ENCODE peak calls at places on chromosome 16, in five cellular contexts. N, X, Y, U and Z are unnamed samples.

GRCh38 chr16:56933828-56934598 is 2.1 kb downstream of the HERPUD1 start:
- DNase-seq in N (no peak), X (no peak), Y (no peak), U (no peak), Z (no peak)

GRCh38 chr16:24800586-24800985 is 45.2 kb upstream of the SLC5A11 start:
- DNase-seq in N (no peak), X (no peak), Y (no peak), U (no peak), Z (no peak)

GRCh38 chr16:85542548-85542927 is 70.6 kb upstream of the GSE1 start:
- DNase-seq in N (no peak), X (no peak), Y (no peak), U (no peak), Z (no peak)

GRCh38 chr16:76661691-76662090 is 384.5 kb downstream of the CNTNAP4 start:
- DNase-seq in N (no peak), X (no peak), Y (no peak), U (no peak), Z (no peak)

GRCh38 chr16:8852534-8852933 is 16.3 kb downstream of the CARHSP1 start:
- DNase-seq in N (no peak), X (peak; percentile 47), Y (no peak), U (no peak), Z (no peak)

GRCh38 chr16:81174644-81175324 is 63.7 kb upstream of the BCO1 start:
- DNase-seq in N (no peak), X (no peak), Y (no peak), U (no peak), Z (no peak)

GRCh38 chr16:80300876-80301275 is 239.9 kb upstream of the DYNLRB2 start:
- DNase-seq in N (no peak), X (no peak), Y (no peak), U (no peak), Z (no peak)

GRCh38 chr16:48499822-48500440 is 110.0 kb downstream of the N4BP1 start:
- DNase-seq in N (no peak), X (no peak), Y (no peak), U (no peak), Z (no peak)

GRCh38 chr16:20023190-20023589 is 50.5 kb downstream of the GPR139 start:
- DNase-seq in N (peak; percentile 46), X (no peak), Y (no peak), U (no peak), Z (no peak)

GRCh38 chr16:22366371-22366770 is 8.0 kb downstream of the CDR2 start:
- DNase-seq in N (no peak), X (no peak), Y (no peak), U (no peak), Z (no peak)

GRCh38 chr16:9908613-9909012 is 273.6 kb downstream of the GRIN2A start:
- DNase-seq in N (peak; percentile 40), X (no peak), Y (no peak), U (peak; percentile 65), Z (no peak)

GRCh38 chr16:14196539-14196938 is 125.4 kb downstream of the MRTFB start:
- DNase-seq in N (no peak), X (no peak), Y (no peak), U (no peak), Z (no peak)

GRCh38 chr16:11639925-11640899 is 28.0 kb upstream of the SNN start:
- DNase-seq in N (peak; percentile 48), X (peak; percentile 85), Y (no peak), U (peak; percentile 94), Z (peak; percentile 28)

GRCh38 chr16:30870904-30871303 is 23.0 kb downstream of the BCL7C start:
- DNase-seq in N (no peak), X (no peak), Y (no peak), U (no peak), Z (no peak)

GRCh38 chr16:30866031-30866430 is 27.8 kb downstream of the BCL7C start:
- DNase-seq in N (no peak), X (no peak), Y (no peak), U (no peak), Z (no peak)

GRCh38 chr16:30867747-30868146 is 26.1 kb downstream of the BCL7C start:
- DNase-seq in N (no peak), X (no peak), Y (no peak), U (no peak), Z (no peak)
- TF ChIP-seq CTCF in N (no peak), X (no peak), Y (no peak), U (no peak), Z (no peak)

GRCh38 chr16:88627531-88628411 is 10.6 kb upstream of the IL17C start:
- DNase-seq in N (no peak), X (no peak), Y (no peak), U (no peak), Z (no peak)

GRCh38 chr16:88626646-88627045 is 11.7 kb upstream of the IL17C start:
- DNase-seq in N (no peak), X (no peak), Y (no peak), U (no peak), Z (no peak)

GRCh38 chr16:88630433-88630832 is 7.9 kb upstream of the IL17C start:
- DNase-seq in N (no peak), X (no peak), Y (no peak), U (no peak), Z (no peak)

GRCh38 chr16:88629835-88630234 is 8.5 kb upstream of the IL17C start:
- DNase-seq in N (no peak), X (no peak), Y (no peak), U (no peak), Z (no peak)

GRCh38 chr16:88628512-88628974 is 9.8 kb upstream of the IL17C start:
- DNase-seq in N (peak; percentile 45), X (peak; percentile 82), Y (no peak), U (peak; percentile 75), Z (no peak)
- TF ChIP-seq CTCF in N (peak; percentile 44), X (no peak), Y (peak; percentile 37), U (peak; percentile 58), Z (no peak)

DNA sequence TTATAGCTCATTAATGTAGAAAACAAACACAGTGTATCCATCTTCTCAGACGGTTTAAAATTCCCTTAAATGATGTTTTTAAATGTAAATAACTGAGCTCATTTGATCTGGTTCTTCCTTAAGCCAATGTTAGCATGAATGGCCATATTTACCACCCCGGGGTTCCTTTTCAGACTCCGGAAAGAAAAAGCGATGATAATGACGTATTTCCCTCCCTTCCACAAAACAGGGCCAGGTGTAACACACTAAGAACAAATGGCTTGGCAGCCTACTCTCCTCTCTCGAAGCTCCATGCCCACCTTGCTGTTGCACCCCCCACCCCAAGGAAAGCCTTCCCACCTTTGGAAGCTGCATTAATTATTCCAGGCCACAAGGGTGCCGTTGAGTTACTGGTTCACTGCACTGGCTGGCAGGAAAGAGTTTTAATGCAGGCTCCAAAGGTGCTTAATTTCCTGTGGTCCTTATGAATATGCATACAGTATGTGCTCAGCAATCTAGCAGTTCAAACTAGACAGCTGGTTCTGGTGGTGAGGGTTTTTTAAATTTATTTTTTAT is 378.9 kb downstream of the WWOX start:
- DNase-seq in N (no peak), X (no peak), Y (peak; percentile 4), U (no peak), Z (no peak)
- TF ChIP-seq CTCF in N (peak; percentile 14), X (no peak), Y (peak; percentile 32), U (peak; percentile 25), Z (peak; percentile 48)

GRCh38 chr16:69827527-69827926 is 65.4 kb downstream of the WWP2 start:
- DNase-seq in N (no peak), X (no peak), Y (no peak), U (no peak), Z (no peak)

GRCh38 chr16:69830534-69831211 is 68.5 kb downstream of the WWP2 start:
- DNase-seq in N (no peak), X (no peak), Y (no peak), U (no peak), Z (no peak)

GRCh38 chr16:69829338-69829737 is 67.2 kb downstream of the WWP2 start:
- DNase-seq in N (no peak), X (no peak), Y (no peak), U (no peak), Z (no peak)

GRCh38 chr16:69831212-69832123 is 69.3 kb downstream of the WWP2 start:
- DNase-seq in N (no peak), X (no peak), Y (no peak), U (no peak), Z (no peak)

DNA sequence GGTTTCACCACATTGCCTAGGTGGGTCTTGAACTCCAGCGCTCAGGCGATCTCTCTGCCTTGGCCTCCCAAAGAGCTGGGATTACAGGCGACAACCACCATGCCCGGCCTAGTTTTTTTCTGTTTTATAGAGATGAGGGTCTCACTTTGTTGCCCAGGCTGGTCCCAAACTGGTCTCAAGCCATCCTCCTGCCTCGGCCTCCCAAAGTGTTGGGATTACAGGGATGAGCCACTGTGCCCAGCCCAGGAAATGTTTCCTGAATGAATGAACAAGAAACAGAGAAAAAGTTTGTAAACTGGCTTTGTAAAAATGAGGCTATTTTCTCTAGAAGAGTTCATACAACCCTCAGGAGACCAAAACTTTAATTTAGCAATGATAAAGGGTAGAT is 68.0 kb downstream of the WWP2 start:
- DNase-seq in N (no peak), X (no peak), Y (no peak), U (no peak), Z (no peak)
- TF ChIP-seq CTCF in N (no peak), X (no peak), Y (no peak), U (no peak), Z (no peak)

GRCh38 chr16:71426069-71426879 is 15.6 kb downstream of the TLE7 start:
- DNase-seq in N (peak; percentile 88), X (peak; percentile 61), Y (peak; percentile 83), U (no peak), Z (no peak)
- TF ChIP-seq CTCF in N (no peak), X (no peak), Y (no peak), U (no peak), Z (no peak)

GRCh38 chr16:52861614-52862022 is 191.1 kb downstream of the CHD9NB start:
- DNase-seq in N (peak; percentile 11), X (no peak), Y (no peak), U (no peak), Z (no peak)
- TF ChIP-seq CTCF in N (peak; percentile 40), X (no peak), Y (no peak), U (no peak), Z (no peak)